ENCODE peak calls at places on chromosomes 3 and 15, in five cellular contexts. Y is transverse colon, G is GM13976, M is left lung, T is fibroblast of lung. J is an unnamed sample.

GRCh38 chr15:93035953-93036810 is 52.8 kb downstream of the RGMA start:
- DNase-seq in Y (no peak), G (peak), M (peak), T (peak), J (no peak)

GRCh38 chr15:38050529-38050928 is 116.1 kb downstream of the TMCO5A start:
- DNase-seq in Y (no peak), G (no peak), M (no peak), T (peak), J (no peak)

GRCh38 chr15:23483821-23484299 is 36.8 kb upstream of the GOLGA6L2 start:
- DNase-seq in Y (no peak), G (no peak), M (no peak), T (peak), J (no peak)

GRCh38 chr15:74983725-74984231 is 11.6 kb upstream of the SCAMP5 start:
- DNase-seq in Y (no peak), G (no peak), M (no peak), T (no peak), J (no peak)

GRCh38 chr3:72033709-72034428 is 248.9 kb upstream of the PROK2 start:
- DNase-seq in Y (no peak), G (no peak), M (no peak), T (no peak), J (no peak)

GRCh38 chr3:14774431-14774830 is 44.3 kb upstream of the FGD5 start:
- DNase-seq in Y (no peak), G (no peak), M (no peak), T (no peak), J (no peak)

GRCh38 chr15:52730163-52730562 is 51.0 kb upstream of the ATOSA start:
- DNase-seq in Y (no peak), G (peak), M (no peak), T (peak), J (no peak)

GRCh38 chr3:118942651-118943050 is 92.0 kb downstream of the IGSF11 start:
- DNase-seq in Y (no peak), G (no peak), M (no peak), T (no peak), J (no peak)

GRCh38 chr15:98896802-98897732 is 110.5 kb downstream of the PGPEP1L start:
- DNase-seq in Y (no peak), G (no peak), M (no peak), T (peak), J (no peak)

DNA sequence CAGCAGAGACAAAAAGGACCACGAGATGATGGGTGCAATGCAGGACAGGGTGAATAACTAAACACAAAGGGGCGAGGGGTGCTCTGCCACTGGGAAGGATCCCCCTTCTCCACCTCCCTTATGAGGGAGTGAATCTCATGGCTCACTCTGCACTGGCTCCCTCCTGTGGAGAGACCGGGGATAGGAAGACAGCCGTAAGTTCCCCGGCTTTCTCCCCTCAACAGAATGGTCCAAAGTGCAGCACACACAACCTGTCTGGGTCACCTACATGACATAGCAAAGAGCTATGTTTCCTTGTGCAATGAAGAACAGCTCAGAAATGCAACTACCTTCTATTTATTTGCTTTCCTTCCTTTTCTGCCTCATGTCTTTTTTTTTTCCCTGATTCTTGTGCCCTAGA is 7.8 kb upstream of the ACSBG1 start:
- DNase-seq in Y (peak), G (no peak), M (no peak), T (no peak), J (no peak)
- TF ChIP-seq CTCF in Y (no peak), G (no peak), M (peak), T (peak), J (peak)

GRCh38 chr3:134838599-134838998 is 43.5 kb downstream of the EPHB1 start:
- DNase-seq in Y (no peak), G (no peak), M (no peak), T (no peak), J (no peak)
- TF ChIP-seq CTCF in Y (no peak), G (no peak), M (no peak), T (peak), J (peak)

GRCh38 chr15:83470895-83471294 is 23.8 kb downstream of the SH3GL3 start:
- DNase-seq in Y (no peak), G (no peak), M (no peak), T (no peak), J (no peak)
- TF ChIP-seq CTCF in Y (no peak), G (no peak), M (no peak), T (no peak), J (no peak)

DNA sequence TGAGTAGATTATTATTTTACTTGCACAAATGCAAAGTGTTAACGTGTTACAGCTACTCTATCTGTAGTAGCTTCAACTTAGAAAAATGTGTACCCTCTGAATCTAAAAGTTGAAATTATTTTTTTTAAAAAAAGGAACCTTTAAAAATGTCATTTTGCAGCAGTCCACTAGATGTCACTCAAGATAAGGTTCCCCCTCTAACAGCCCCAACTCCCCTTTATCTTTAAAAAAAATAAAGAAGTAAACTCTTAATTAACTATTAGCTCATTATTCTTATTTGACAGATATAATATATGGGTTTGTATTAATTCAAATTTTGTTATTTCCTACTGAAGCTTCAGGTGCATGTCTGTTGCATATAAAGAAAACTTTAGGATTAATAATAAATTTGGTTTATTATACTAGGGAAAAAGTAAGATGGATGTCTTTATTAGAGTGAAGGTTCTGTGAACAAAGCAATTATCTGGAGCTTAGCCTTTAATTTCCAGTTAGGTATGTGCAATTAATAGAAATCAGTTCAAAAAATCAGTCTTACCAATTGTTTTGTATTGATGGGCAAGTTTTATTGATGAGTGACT is 288.5 kb downstream of the VGLL3 start:
- DNase-seq in Y (no peak), G (no peak), M (no peak), T (no peak), J (no peak)
- TF ChIP-seq CTCF in Y (peak), G (peak), M (peak), T (peak), J (peak)

GRCh38 chr3:80676869-80677268 is 909.1 kb upstream of the ROBO1 start:
- DNase-seq in Y (no peak), G (no peak), M (no peak), T (peak), J (no peak)
- TF ChIP-seq CTCF in Y (no peak), G (no peak), M (no peak), T (peak), J (no peak)

GRCh38 chr3:125593991-125594574 is 1.2 kb downstream of the OSBPL11 start:
- DNase-seq in Y (no peak), G (peak), M (no peak), T (no peak), J (no peak)
- TF ChIP-seq CTCF in Y (no peak), G (no peak), M (no peak), T (no peak), J (no peak)

GRCh38 chr3:154334973-154335420 is 10.7 kb upstream of the DHX36 start:
- DNase-seq in Y (no peak), G (peak), M (no peak), T (peak), J (no peak)
- TF ChIP-seq CTCF in Y (peak), G (peak), M (peak), T (peak), J (peak)

J was measured in progenitor cell of endocrine pancreas.